ENCODE peak calls at places on chromosomes 1 and 21, in nine cellular contexts. J is stomach, C is psoas muscle, R is mammary epithelial cell, H is left lung, M is suprapubic skin, V is tibial artery, U is H9, Y is osteoblast. S is an unnamed sample. For H3K4me1, the result is how much of the 10 kb centered on the place peaks cover.

GRCh38 chr1:244680667-244681066 is 27.7 kb downstream of the DESI2 start:
- DNase-seq in J (no peak), C (no peak), R (peak), H (no peak), M (no peak), V (peak), U (no peak), Y (no peak), S (no peak)

GRCh38 chr1:25733271-25733670 is 66.7 kb upstream of the SELENON start:
- DNase-seq in J (no peak), C (no peak), R (no peak), H (no peak), M (no peak), V (no peak), U (no peak), Y (peak), S (peak)

GRCh38 chr1:87684194-87684593 is 355.5 kb downstream of the LMO4 start:
- DNase-seq in J (peak), C (no peak), R (no peak), H (peak), M (no peak), V (no peak), U (peak), Y (no peak), S (no peak)

GRCh38 chr1:242556276-242556675 is 31.8 kb upstream of the PLD5 start:
- DNase-seq in J (no peak), C (no peak), R (peak), H (no peak), M (no peak), V (no peak), U (no peak), Y (no peak), S (no peak)

GRCh38 chr1:2130156-2130555 is 64.4 kb downstream of the FAAP20 start:
- DNase-seq in J (no peak), C (no peak), R (no peak), H (peak), M (no peak), V (no peak), U (no peak), Y (peak), S (peak)

GRCh38 chr21:34705032-34705431 is 36.2 kb downstream of the CLIC6 start:
- DNase-seq in J (no peak), C (no peak), R (peak), H (no peak), M (no peak), V (no peak), U (no peak), Y (peak), S (no peak)

GRCh38 chr1:47805826-47806450 is 191.2 kb downstream of the TRABD2B start:
- DNase-seq in J (no peak), C (no peak), R (no peak), H (no peak), M (no peak), V (no peak), U (no peak), Y (no peak), S (no peak)

GRCh38 chr1:214446772-214447556 is 104.4 kb downstream of the PTPN14 start:
- DNase-seq in J (peak), C (no peak), R (peak), H (no peak), M (no peak), V (no peak), U (peak), Y (peak), S (no peak)

GRCh38 chr1:225911207-225912130 is 12.6 kb downstream of the PYCR2 start:
- DNase-seq in J (peak), C (peak), R (no peak), H (peak), M (no peak), V (peak), U (peak), Y (peak), S (peak)

GRCh38 chr1:28718601-28719331 is 18.0 kb upstream of the YTHDF2 start:
- DNase-seq in J (no peak), C (no peak), R (no peak), H (no peak), M (no peak), V (no peak), U (no peak), Y (peak), S (no peak)

GRCh38 chr1:30718636-30719405 is 4.6 kb downstream of the MATN1 start:
- DNase-seq in J (peak), C (peak), R (peak), H (peak), M (peak), V (peak), U (peak), Y (peak), S (peak)

GRCh38 chr1:220791287-220791686 is 4.6 kb downstream of the MTARC1 start:
- DNase-seq in J (no peak), C (no peak), R (peak), H (no peak), M (no peak), V (no peak), U (no peak), Y (no peak), S (no peak)

GRCh38 chr1:211638723-211639122 is 36.7 kb downstream of the NEK2 start:
- DNase-seq in J (peak), C (no peak), R (no peak), H (no peak), M (peak), V (no peak), U (no peak), Y (no peak), S (no peak)

GRCh38 chr1:151612506-151613274 is 840 bp downstream of the SNX27 start:
- DNase-seq in J (no peak), C (peak), R (peak), H (no peak), M (no peak), V (peak), U (peak), Y (peak), S (peak)

GRCh38 chr1:55284856-55285255 is 69.7 kb upstream of the USP24 start:
- DNase-seq in J (no peak), C (no peak), R (peak), H (no peak), M (no peak), V (peak), U (no peak), Y (peak), S (no peak)

GRCh38 chr1:26378088-26378878 is 5.7 kb upstream of the ZNF683 start:
- DNase-seq in J (no peak), C (no peak), R (peak), H (no peak), M (no peak), V (no peak), U (no peak), Y (peak), S (no peak)

GRCh38 chr1:67530071-67530470 is 99.9 kb upstream of the SERBP1 start:
- DNase-seq in J (no peak), C (no peak), R (no peak), H (no peak), M (no peak), V (no peak), U (no peak), Y (no peak), S (no peak)

GRCh38 chr1:109181085-109181806 is 32.5 kb upstream of the SARS1 start:
- DNase-seq in J (no peak), C (no peak), R (no peak), H (no peak), M (no peak), V (no peak), U (no peak), Y (peak), S (no peak)

GRCh38 chr1:154745286-154745731 is 124.8 kb downstream of the KCNN3 start:
- DNase-seq in J (no peak), C (peak), R (no peak), H (no peak), M (no peak), V (no peak), U (no peak), Y (no peak), S (no peak)

GRCh38 chr21:46662765-46663500 is 27.5 kb downstream of the PRMT2 start:
- DNase-seq in J (no peak), C (no peak), R (peak), H (no peak), M (no peak), V (no peak), U (no peak), Y (peak), S (no peak)

GRCh38 chr1:34987018-34987417 is 1.9 kb upstream of the TMEM35B start:
- DNase-seq in J (no peak), C (no peak), R (no peak), H (no peak), M (no peak), V (no peak), U (no peak), Y (peak), S (no peak)

GRCh38 chr1:18954270-18955071 is 2.0 kb downstream of the IFFO2 start:
- DNase-seq in J (no peak), C (no peak), R (peak), H (no peak), M (no peak), V (no peak), U (no peak), Y (peak), S (no peak)

GRCh38 chr21:35239811-35240219 is 190.7 kb upstream of the RUNX1 start:
- DNase-seq in J (no peak), C (peak), R (no peak), H (no peak), M (no peak), V (no peak), U (no peak), Y (no peak), S (no peak)

GRCh38 chr1:55286851-55287602 is 71.9 kb upstream of the USP24 start:
- DNase-seq in J (no peak), C (no peak), R (no peak), H (no peak), M (no peak), V (no peak), U (no peak), Y (peak), S (no peak)

GRCh38 chr1:7847599-7847998 is 5.3 kb downstream of the UTS2 start:
- DNase-seq in J (no peak), C (no peak), R (peak), H (no peak), M (no peak), V (no peak), U (no peak), Y (peak), S (no peak)

GRCh38 chr1:11751087-11751486 is 10.9 kb upstream of the C1orf167 start:
- DNase-seq in J (no peak), C (no peak), R (no peak), H (no peak), M (no peak), V (no peak), U (no peak), Y (no peak), S (no peak)

GRCh38 chr1:154434346-154435075 is 29.4 kb downstream of the IL6R start:
- DNase-seq in J (peak), C (peak), R (no peak), H (peak), M (peak), V (peak), U (no peak), Y (peak), S (peak)

GRCh38 chr1:222820159-222820732 is 5.4 kb downstream of the DISP1 start:
- DNase-seq in J (no peak), C (no peak), R (peak), H (no peak), M (no peak), V (no peak), U (no peak), Y (no peak), S (no peak)

GRCh38 chr1:163357378-163357777 is 35.6 kb downstream of the NUF2 start:
- DNase-seq in J (no peak), C (no peak), R (no peak), H (no peak), M (no peak), V (no peak), U (no peak), Y (no peak), S (no peak)

GRCh38 chr1:243421784-243422183 is 165.9 kb downstream of the SDCCAG8 start:
- DNase-seq in J (peak), C (no peak), R (no peak), H (peak), M (no peak), V (no peak), U (peak), Y (no peak), S (no peak)

GRCh38 chr1:26677306-26678115 is 18.3 kb upstream of the ARID1A start:
- DNase-seq in J (peak), C (peak), R (peak), H (peak), M (peak), V (peak), U (peak), Y (peak), S (peak)

GRCh38 chr1:153794671-153795324 is 19.6 kb downstream of the SLC27A3 start:
- DNase-seq in J (no peak), C (peak), R (no peak), H (no peak), M (no peak), V (peak), U (peak), Y (no peak), S (peak)

GRCh38 chr1:180247580-180247979 is 17.5 kb downstream of the LHX4 start:
- DNase-seq in J (no peak), C (no peak), R (no peak), H (no peak), M (no peak), V (no peak), U (no peak), Y (peak), S (peak)

GRCh38 chr1:180249725-180250498 is 19.8 kb downstream of the LHX4 start:
- DNase-seq in J (no peak), C (no peak), R (no peak), H (no peak), M (no peak), V (no peak), U (no peak), Y (peak), S (peak)

GRCh38 chr1:180248176-180248575 is 18.1 kb downstream of the LHX4 start:
- DNase-seq in J (no peak), C (no peak), R (no peak), H (no peak), M (no peak), V (no peak), U (no peak), Y (no peak), S (peak)

GRCh38 chr1:180250499-180250770 is 20.4 kb downstream of the LHX4 start:
- DNase-seq in J (no peak), C (no peak), R (no peak), H (no peak), M (no peak), V (no peak), U (no peak), Y (no peak), S (peak)

DNA sequence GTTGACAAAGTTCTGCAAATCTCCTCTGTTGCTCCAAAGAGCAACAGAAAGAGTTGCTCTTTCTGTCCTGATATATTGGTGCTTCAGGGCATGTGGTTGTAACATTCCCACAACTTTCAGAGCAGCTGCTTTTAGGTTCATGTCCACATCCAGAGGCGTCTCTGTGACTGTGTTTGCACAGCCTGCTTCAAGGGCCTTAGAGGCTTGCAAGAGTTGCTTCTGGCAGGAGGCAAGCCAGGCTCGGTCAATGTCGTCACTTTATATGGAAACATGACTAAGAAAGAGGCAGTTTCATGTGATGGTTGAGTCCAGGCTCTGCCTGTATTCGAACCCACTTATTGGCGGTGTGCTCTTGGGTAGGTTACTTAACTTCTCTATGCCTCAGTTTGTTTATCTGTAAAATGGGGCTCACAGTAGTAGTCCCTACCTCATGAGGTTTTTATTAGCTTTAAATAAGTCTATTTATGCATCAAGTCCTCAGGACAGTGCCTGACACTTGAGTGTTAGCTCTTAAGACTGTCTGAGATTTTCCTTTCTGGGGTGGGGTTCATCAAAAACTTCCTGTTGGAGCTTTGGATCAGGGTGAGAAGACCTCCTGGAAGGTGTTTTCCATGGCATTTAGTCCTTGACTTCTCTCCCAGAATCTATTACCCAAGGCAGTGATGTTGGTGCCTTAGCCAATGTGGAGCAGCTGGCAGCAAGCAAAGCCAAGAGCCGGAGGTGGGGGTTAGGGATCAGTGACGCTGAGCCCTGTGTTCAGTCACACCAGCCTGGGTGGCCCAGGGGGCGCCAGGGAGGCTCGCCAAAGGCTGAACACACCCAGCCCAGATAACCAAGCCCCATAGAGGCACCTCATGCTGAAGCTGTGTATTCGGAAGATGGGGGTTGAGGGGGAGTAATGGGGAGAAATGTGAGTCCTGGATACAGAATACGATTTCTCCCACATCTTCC is 18.9 kb downstream of the LHX4 start:
- DNase-seq in J (no peak), C (no peak), R (no peak), H (no peak), M (no peak), V (no peak), U (peak), Y (peak), S (peak)
- TF ChIP-seq CTCF in J (no peak), C (no peak), R (peak), H (no peak), M (no peak), V (no peak), U (peak), Y (no peak), S (no peak)

GRCh38 chr1:15757575-15758401 is 807 bp upstream of the FBLIM1 start:
- DNase-seq in J (no peak), C (no peak), R (no peak), H (no peak), M (no peak), V (no peak), U (peak), Y (peak), S (no peak)
- H3K27ac ChIP-seq in J (peak), C (peak), R (no peak), H (no peak), M (peak), V (peak), U (no peak), Y (no peak), S (peak)

DNA sequence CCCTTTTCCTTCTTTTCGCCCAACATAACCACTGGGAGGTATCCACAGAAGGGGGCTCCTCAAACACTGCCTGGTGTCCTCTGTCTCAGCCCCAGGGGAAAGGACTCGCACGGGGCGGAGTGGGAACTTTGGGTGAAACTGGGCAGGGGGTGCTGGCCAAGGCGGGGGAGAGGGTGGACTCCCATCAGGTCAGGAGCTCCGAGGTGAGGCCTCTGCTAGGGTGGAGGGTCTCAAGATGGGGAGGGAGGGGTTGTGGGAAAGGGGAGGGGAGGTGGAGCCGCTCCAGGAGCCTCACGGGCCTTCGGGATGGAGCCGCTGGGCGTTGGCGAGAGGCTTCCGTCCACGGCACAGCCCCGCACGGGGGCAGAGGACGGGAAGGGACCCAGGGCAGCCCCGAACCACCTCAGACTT is 43.2 kb upstream of the POFUT2 start:
- DNase-seq in J (no peak), C (no peak), R (no peak), H (no peak), M (no peak), V (no peak), U (peak), Y (peak), S (peak)
- H3K4me1 ChIP-seq in J (under half), C (under half), R (under half), H (under half), M (under half), V (under half), U (under half), Y (under half), S (under half)

DNA sequence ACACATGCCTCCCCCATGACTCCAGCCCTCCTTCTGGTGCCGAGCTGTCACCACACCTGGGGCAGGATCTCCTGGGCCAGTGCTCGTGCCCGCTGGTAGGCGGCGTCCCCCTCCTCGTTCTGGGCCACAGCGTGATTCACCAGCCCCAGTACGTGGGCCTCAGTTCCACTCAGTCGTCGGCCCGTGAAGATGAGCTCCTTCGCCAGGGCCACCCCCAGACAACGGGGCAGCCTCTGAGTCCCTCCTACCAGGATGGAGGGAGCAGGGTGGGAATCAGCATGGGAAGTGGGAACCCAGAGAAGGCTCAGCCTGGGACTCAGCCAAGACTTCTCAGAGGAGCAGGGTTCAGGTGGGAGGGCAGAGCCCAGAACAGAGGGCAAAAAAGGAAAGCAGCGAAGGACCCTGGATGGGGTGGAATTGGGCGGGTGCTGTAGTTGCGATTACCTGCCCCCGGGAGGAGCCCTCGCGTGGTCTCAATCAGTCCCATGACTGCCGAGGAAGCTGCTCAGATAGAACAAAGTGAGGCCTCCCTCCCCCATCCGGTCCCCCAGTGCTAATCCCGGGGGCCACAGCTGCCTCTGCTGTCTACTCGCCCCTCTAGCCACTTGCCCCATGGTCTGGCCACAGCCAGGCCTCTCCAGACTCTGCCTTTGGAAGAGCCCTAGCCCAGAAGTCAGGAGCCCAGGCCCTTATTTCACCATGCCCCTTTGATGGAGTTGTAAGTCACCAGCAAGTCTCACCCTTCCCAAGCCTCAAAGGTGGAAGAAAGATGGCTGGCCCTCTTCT is 16.8 kb downstream of the ECHDC2 start:
- DNase-seq in J (peak), C (peak), R (no peak), H (no peak), M (no peak), V (no peak), U (peak), Y (peak), S (no peak)
- TF ChIP-seq CTCF in J (no peak), C (no peak), R (peak), H (peak), M (no peak), V (no peak), U (peak), Y (peak), S (peak)

GRCh38 chr1:77605246-77606026 is 77.0 kb downstream of the ZZZ3 start:
- DNase-seq in J (peak), C (peak), R (peak), H (no peak), M (no peak), V (peak), U (no peak), Y (no peak), S (peak)
- H3K27ac ChIP-seq in J (peak), C (no peak), R (peak), H (peak), M (no peak), V (no peak), U (no peak), Y (peak), S (no peak)

S was measured in upper lobe of right lung.